ENCODE peak calls at places on chromosomes 13 and 19, in nine cellular contexts. O, U, N, V, T, B, X, E and F are unnamed samples.

GRCh38 chr13:55090612-55091011 is 2050.1 kb upstream of the PRR20A start:
- DNase-seq in N (no peak), T (no peak), B (no peak), E (no peak), O (no peak), U (no peak), V (no peak), X (no peak), F (no peak)

GRCh38 chr19:29467824-29468401 is 57.9 kb upstream of the VSTM2B start:
- DNase-seq in X (no peak), B (peak), V (peak), N (no peak), E (no peak), U (no peak), O (peak), T (peak), F (peak)

GRCh38 chr13:50911051-50911690 is 1.6 kb downstream of the RNASEH2B start:
- DNase-seq in E (no peak), V (no peak), X (no peak), N (no peak), B (no peak), U (no peak), O (peak), T (no peak), F (no peak)

GRCh38 chr13:100490692-100491091 is 97.9 kb downstream of the GGACT start:
- DNase-seq in X (no peak), B (no peak), V (no peak), N (no peak), U (no peak), E (no peak), O (no peak), T (no peak), F (peak)

GRCh38 chr13:99322297-99323103 is 15.3 kb upstream of the GPR183 start:
- DNase-seq in E (no peak), O (peak), V (no peak), X (no peak), N (no peak), T (no peak), B (no peak), U (peak), F (no peak)

GRCh38 chr13:45781553-45782326 is 69.8 kb downstream of the SIAH3 start:
- DNase-seq in O (peak), V (no peak), T (no peak), X (peak), U (no peak), B (no peak), N (no peak), E (no peak), F (peak)

GRCh38 chr13:70816853-70817252 is 708.6 kb upstream of the KLHL1 start:
- DNase-seq in V (no peak), T (no peak), X (no peak), N (no peak), E (no peak), U (no peak), B (no peak), O (no peak), F (no peak)

GRCh38 chr13:73809561-73809960 is 324.6 kb downstream of the KLF12 start:
- DNase-seq in N (no peak), U (peak), O (peak), V (no peak), X (no peak), E (no peak), T (peak), B (no peak), F (no peak)

GRCh38 chr19:18254546-18255500 is 19.4 kb downstream of the IQCN start:
- DNase-seq in T (no peak), O (no peak), U (no peak), N (no peak), V (no peak), X (peak), E (no peak), B (no peak), F (peak)

GRCh38 chr19:5864725-5865486 is 5.4 kb downstream of the FUT5 start:
- DNase-seq in B (no peak), V (no peak), O (no peak), T (no peak), E (no peak), X (no peak), N (no peak), U (no peak), F (no peak)

GRCh38 chr13:24670927-24671326 is 9.3 kb upstream of the ATP12A start:
- DNase-seq in O (peak), B (no peak), E (peak), V (peak), N (no peak), T (peak), U (no peak), X (no peak), F (peak)

GRCh38 chr13:56352356-56352755 is 788.4 kb upstream of the PRR20A start:
- DNase-seq in X (no peak), U (no peak), T (no peak), B (no peak), N (no peak), O (peak), V (no peak), E (no peak), F (no peak)

GRCh38 chr13:56352901-56353300 is 787.8 kb upstream of the PRR20A start:
- DNase-seq in O (peak), B (no peak), T (no peak), U (no peak), V (no peak), N (no peak), E (no peak), X (no peak), F (no peak)

GRCh38 chr13:56349866-56350265 is 790.9 kb upstream of the PRR20A start:
- DNase-seq in N (no peak), B (no peak), T (no peak), O (no peak), E (no peak), V (no peak), X (no peak), U (no peak), F (no peak)

GRCh38 chr13:56347014-56347413 is 793.7 kb upstream of the PRR20A start:
- DNase-seq in T (no peak), O (no peak), U (no peak), E (no peak), X (no peak), V (no peak), N (no peak), B (no peak), F (no peak)

DNA sequence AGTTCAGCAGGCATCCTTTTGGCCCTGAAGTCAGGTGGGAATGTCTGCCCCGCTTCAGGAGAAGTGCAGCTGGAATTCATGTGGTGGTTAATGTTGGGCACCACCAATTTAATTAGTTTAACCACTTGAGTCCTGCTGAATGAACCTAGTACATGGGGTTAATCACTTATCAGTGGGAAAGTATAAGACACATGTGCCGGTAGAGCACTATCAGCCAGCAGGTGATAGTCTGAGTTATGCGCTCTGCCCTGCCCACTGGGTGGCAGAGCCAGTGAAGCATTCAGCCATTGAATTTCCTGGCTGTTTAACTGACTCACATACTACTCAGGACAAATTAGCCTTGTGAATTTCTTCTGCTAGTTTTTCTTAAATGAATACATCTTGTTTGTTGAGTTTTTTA is 789.7 kb upstream of the PRR20A start:
- DNase-seq in B (no peak), T (no peak), X (no peak), V (no peak), E (no peak), O (peak), N (no peak), U (no peak), F (no peak)
- TF ChIP-seq CTCF in B (no peak), T (no peak), X (no peak), V (no peak), E (no peak), O (no peak), N (no peak), U (no peak), F (no peak)

DNA sequence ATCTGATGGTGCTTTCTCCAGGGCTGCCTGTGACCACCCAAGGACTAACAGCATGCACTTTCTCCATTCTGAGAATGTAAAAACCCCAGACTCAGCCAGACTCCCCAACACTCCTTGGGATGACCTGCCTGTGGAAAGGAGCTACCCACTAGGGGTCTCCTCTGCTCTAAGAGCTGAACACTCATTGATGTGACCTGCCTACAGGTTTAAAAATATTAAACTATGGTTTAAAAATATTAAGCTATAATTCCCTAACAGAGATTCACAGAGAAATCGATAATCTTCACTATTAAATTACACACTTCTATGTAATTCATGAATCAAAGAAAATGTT is 696.2 kb upstream of the SLITRK5 start:
- DNase-seq in O (no peak), B (no peak), E (no peak), T (no peak), N (no peak), V (no peak), X (no peak), U (no peak), F (no peak)
- TF ChIP-seq CTCF in O (no peak), B (no peak), E (no peak), T (no peak), N (no peak), V (peak), X (no peak), U (no peak), F (no peak)

GRCh38 chr13:42405665-42406390 is 133.9 kb downstream of the AKAP11 start:
- DNase-seq in B (peak), T (no peak), O (peak), U (no peak), N (no peak), V (no peak), E (no peak), X (no peak), F (peak)

GRCh38 chr13:42412812-42413795 is 141.2 kb downstream of the AKAP11 start:
- DNase-seq in B (no peak), T (no peak), O (no peak), U (no peak), V (no peak), N (no peak), X (no peak), E (no peak), F (no peak)

GRCh38 chr13:42409061-42409460 is 137.1 kb downstream of the AKAP11 start:
- DNase-seq in E (no peak), V (no peak), O (no peak), T (no peak), X (no peak), N (no peak), U (no peak), B (no peak), F (no peak)
- TF ChIP-seq CTCF in E (no peak), V (no peak), O (no peak), T (no peak), X (no peak), N (no peak), U (no peak), B (no peak), F (no peak)

DNA sequence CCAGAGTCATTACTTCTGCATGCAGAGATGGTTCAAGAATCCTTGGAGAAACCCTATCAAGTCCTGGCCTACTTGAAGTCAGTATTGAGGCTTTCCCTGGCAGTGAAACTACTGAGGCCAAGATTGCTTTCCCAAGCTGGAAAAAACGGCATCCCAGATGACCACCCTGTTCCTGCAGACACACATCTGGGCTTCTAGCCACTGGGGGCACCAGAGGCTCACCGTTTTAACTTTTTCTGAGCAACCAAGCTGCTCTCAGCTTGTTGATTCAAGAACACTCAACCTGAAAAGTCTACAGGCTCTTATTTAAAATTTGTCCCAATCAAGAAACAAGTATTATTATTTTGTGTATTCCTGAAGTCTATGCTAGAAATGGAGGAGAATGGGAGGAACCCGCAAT is 66.6 kb downstream of the SPRYD7 start:
- DNase-seq in B (peak), X (no peak), V (peak), O (no peak), E (peak), U (peak), T (peak), N (no peak), F (no peak)
- TF ChIP-seq CTCF in B (peak), X (peak), V (peak), O (no peak), E (no peak), U (peak), T (peak), N (no peak), F (no peak)